ENCODE peak calls at places on chromosomes 1 and 21, in eight cellular contexts. O, F, B, N, V, A, W and H are unnamed samples.

GRCh38 chr1:231628207-231628876 is 1.8 kb downstream of the DISC1 start:
- DNase-seq in O (no peak), F (no peak), B (no peak), N (no peak), V (no peak), A (no peak), W (peak), H (no peak)

GRCh38 chr1:242523968-242524570 is 428 bp downstream of the PLD5 start:
- DNase-seq in O (peak), F (peak), B (no peak), N (peak), V (peak), A (no peak), W (peak), H (peak)

GRCh38 chr1:240967070-240967724 is 355.2 kb upstream of the GREM2 start:
- DNase-seq in O (no peak), F (no peak), B (no peak), N (no peak), V (no peak), A (no peak), W (no peak), H (no peak)

GRCh38 chr1:91925644-91926330 is 23.4 kb upstream of the BRDT start:
- DNase-seq in O (no peak), F (no peak), B (no peak), N (no peak), V (no peak), A (no peak), W (no peak), H (no peak)

GRCh38 chr1:216533786-216534185 is 110.5 kb upstream of the USH2A start:
- DNase-seq in O (no peak), F (no peak), B (no peak), N (no peak), V (no peak), A (no peak), W (no peak), H (no peak)

GRCh38 chr1:88404582-88404981 is 279.5 kb upstream of the PKN2 start:
- DNase-seq in O (no peak), F (no peak), B (no peak), N (no peak), V (no peak), A (no peak), W (no peak), H (no peak)

GRCh38 chr1:15089244-15089992 is 64.1 kb upstream of the TMEM51 start:
- DNase-seq in O (no peak), F (no peak), B (no peak), N (peak), V (no peak), A (no peak), W (no peak), H (no peak)

GRCh38 chr1:62294211-62294610 is 25.0 kb downstream of the KANK4 start:
- DNase-seq in O (no peak), F (no peak), B (no peak), N (peak), V (peak), A (no peak), W (peak), H (no peak)

DNA sequence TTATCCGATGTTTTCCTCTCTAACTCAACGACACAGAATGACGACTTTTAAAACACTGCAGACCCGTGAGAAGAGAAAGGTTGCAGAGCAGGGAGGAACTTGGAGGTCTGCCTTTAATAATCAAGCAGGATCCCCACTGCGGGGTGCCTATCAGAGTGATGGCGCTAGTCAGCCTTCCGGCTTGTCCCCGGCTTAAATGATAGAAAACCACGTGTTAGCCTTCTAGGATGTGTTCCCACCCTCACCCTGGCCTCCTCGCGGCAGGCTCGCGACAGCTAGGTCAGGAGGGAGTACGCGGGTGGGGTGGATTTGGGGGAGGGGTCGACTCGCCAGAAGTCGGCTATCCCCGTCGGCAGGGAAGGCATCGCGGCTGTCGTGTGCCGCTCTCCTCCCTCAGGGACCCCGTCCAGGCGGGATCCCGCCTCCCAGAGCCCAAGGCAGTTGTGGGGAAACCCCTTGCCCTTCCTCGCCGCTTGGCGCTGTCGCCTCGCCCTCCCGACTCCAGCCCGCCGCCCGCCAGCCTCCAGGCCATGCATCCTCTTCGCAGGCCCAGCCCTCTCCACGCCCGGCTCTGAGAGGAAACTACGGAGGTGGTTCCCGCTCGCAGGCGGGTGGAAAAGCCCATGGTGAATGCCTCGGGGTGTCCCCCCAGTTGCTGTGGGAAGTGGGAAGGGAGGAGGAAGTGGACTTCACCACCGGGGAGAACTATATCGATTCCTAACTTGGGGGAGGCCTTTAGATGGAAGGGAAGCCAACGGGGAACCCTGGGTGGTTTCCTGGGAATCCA is 1.1 kb upstream of the SMG7 start:
- DNase-seq in O (peak), F (peak), B (no peak), N (peak), V (peak), A (peak), W (peak), H (peak)
- TF ChIP-seq CTCF in O (no peak), F (peak), B (no peak), N (no peak), V (peak), A (no peak), W (no peak), H (peak)

DNA sequence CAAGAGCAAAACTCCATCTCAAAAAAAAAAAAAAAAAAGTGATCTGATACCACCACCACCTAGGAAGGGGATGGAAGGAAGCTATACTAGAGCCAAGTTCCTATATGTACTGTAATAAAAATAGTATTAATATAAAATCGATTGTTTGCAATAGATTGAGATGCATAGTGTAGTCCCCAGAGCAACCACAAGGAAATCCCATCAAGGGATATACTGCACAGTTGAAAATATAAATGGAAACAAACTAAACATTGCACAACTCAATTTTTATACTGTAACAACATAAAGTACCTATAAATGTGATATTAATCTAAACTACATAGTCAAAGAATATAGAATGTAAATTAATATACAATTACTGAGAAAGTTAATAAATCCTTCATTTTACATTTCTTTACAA is 20.9 kb upstream of the PSMG1 start:
- DNase-seq in O (no peak), F (no peak), B (no peak), N (no peak), V (no peak), A (no peak), W (no peak), H (no peak)
- TF ChIP-seq CTCF in O (no peak), F (no peak), B (peak), N (no peak), V (peak), A (no peak), W (peak), H (peak)

GRCh38 chr1:115501476-115501875 is 140.3 kb upstream of the VANGL1 start:
- DNase-seq in O (no peak), F (no peak), B (no peak), N (no peak), V (no peak), A (no peak), W (no peak), H (no peak)

GRCh38 chr1:115507916-115508315 is 133.9 kb upstream of the VANGL1 start:
- DNase-seq in O (no peak), F (no peak), B (no peak), N (no peak), V (no peak), A (no peak), W (no peak), H (no peak)

GRCh38 chr1:115505157-115505571 is 136.6 kb upstream of the VANGL1 start:
- DNase-seq in O (no peak), F (no peak), B (no peak), N (no peak), V (no peak), A (no peak), W (peak), H (no peak)

GRCh38 chr1:115506523-115507255 is 135.1 kb upstream of the VANGL1 start:
- DNase-seq in O (no peak), F (no peak), B (no peak), N (no peak), V (no peak), A (no peak), W (peak), H (no peak)

GRCh38 chr1:115507256-115507589 is 134.5 kb upstream of the VANGL1 start:
- DNase-seq in O (peak), F (no peak), B (no peak), N (peak), V (peak), A (no peak), W (peak), H (peak)
- TF ChIP-seq CTCF in O (peak), F (peak), B (peak), N (peak), V (peak), A (no peak), W (peak), H (peak)

DNA sequence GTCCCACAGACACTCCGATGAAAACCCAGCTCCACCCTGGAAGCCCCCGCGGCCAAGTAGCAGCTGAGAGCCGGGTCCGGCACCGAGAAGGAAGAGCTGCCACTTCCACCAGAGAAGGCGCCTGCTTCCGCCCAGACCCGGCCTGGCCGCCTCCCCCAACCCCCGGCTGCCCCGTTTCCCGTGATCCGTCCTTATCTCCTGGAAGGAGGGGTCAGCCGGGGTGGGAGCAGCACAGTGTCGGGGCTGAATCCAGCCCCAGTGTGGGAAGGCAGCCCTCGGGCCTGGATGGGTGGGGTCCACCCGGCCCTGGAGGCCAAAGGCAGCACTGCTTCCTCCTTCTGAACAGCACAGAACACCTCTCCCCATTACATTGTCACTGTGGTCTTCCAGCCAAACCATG is 69.4 kb downstream of the MEGF6 start:
- DNase-seq in O (peak), F (no peak), B (no peak), N (no peak), V (no peak), A (no peak), W (no peak), H (no peak)
- TF ChIP-seq CTCF in O (no peak), F (no peak), B (no peak), N (no peak), V (peak), A (no peak), W (no peak), H (no peak)